ENCODE peak calls at places on chromosomes 13 and 19, in five cellular contexts. B is uterus, Z is psoas muscle, X is left ventricle myocardium inferior, F is A549. L is an unnamed sample. For H3K4me1, the result is how much of the 10 kb centered on the place peaks cover.

GRCh38 chr13:21610687-21611086 is 6.7 kb upstream of the MICU2 start:
- DNase-seq in X (no peak), F (no peak), B (no peak), Z (no peak), L (no peak)

GRCh38 chr19:16258440-16258903 is 60.8 kb downstream of the AP1M1 start:
- DNase-seq in Z (peak), F (no peak), B (peak), X (peak), L (peak)

GRCh38 chr13:62473944-62474237 is 1058.2 kb upstream of the PCDH20 start:
- DNase-seq in Z (no peak), F (no peak), X (no peak), B (no peak), L (no peak)

GRCh38 chr19:55161571-55162322 is 4.2 kb upstream of the TNNI3 start:
- DNase-seq in F (no peak), B (no peak), Z (peak), X (no peak), L (no peak)

GRCh38 chr13:27578121-27579030 is 42.0 kb downstream of the LNX2 start:
- DNase-seq in X (no peak), Z (no peak), F (peak), B (no peak), L (no peak)

GRCh38 chr19:9128171-9128570 is 1.4 kb upstream of the OR7G3 start:
- DNase-seq in Z (no peak), X (no peak), F (peak), B (no peak), L (no peak)

GRCh38 chr19:36573948-36574726 is 1.0 kb upstream of the ZNF529 start:
- DNase-seq in Z (no peak), B (no peak), X (no peak), F (no peak), L (no peak)

GRCh38 chr19:29404951-29405727 is 120.7 kb upstream of the VSTM2B start:
- DNase-seq in F (no peak), X (no peak), B (peak), Z (no peak), L (no peak)

GRCh38 chr19:10211071-10211470 is 16.3 kb upstream of the DNMT1 start:
- DNase-seq in X (no peak), F (no peak), Z (no peak), B (no peak), L (no peak)

GRCh38 chr13:36086117-36086516 is 45.1 kb downstream of the DCLK1 start:
- DNase-seq in B (no peak), Z (no peak), X (no peak), F (no peak), L (no peak)

GRCh38 chr19:35518313-35518712 is 4.9 kb upstream of the DMKN start:
- DNase-seq in B (no peak), X (no peak), Z (no peak), F (peak), L (no peak)

GRCh38 chr19:57210381-57210780 is 19.1 kb downstream of the ZNF264 start:
- DNase-seq in F (no peak), X (no peak), B (no peak), Z (no peak), L (no peak)

GRCh38 chr19:11995174-11995573 is 30.3 kb downstream of the ZNF763 start:
- DNase-seq in F (no peak), Z (no peak), B (no peak), X (no peak), L (no peak)

GRCh38 chr13:91072511-91072910 is 275.0 kb upstream of the MIR17HG start:
- DNase-seq in B (no peak), X (no peak), Z (no peak), F (no peak), L (no peak)

GRCh38 chr13:91079190-91079589 is 268.3 kb upstream of the MIR17HG start:
- DNase-seq in B (no peak), F (no peak), Z (no peak), X (no peak), L (no peak)

GRCh38 chr13:91078093-91078679 is 269.3 kb upstream of the MIR17HG start:
- DNase-seq in X (no peak), Z (no peak), B (no peak), F (peak), L (no peak)
- TF ChIP-seq CTCF in X (peak), Z (peak), B (no peak), F (peak), L (no peak)

GRCh38 chr19:2533686-2534085 is 57.8 kb downstream of the GADD45B start:
- DNase-seq in F (no peak), Z (no peak), B (no peak), X (no peak), L (no peak)
- H3K4me1 ChIP-seq in F (half or more), Z (under half), B (under half), X (under half), L (under half)

DNA sequence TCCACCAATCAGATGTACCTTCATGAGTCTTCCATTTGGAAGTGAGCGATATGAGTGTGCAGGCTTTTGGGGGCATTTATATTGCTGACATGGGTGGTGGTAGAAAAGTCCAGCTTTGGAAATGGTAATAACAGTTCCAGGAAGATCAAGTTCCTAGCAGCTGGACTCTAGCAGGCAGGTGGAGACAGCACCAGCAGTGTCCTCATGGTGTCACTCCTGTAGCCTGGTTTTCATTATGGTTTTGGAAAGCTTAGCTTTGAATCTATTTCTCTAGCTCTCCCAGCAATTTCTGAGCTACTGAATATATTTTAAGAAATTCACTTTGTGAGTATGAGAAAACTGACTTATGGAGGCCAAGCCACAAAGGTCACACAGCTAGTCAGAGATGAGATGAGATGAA is 523.2 kb upstream of the HTR2A start:
- DNase-seq in Z (no peak), F (no peak), X (no peak), B (no peak), L (no peak)
- TF ChIP-seq CTCF in Z (peak), F (no peak), X (peak), B (no peak), L (no peak)

GRCh38 chr13:97249797-97250495 is 27.8 kb downstream of the MBNL2 start:
- DNase-seq in Z (no peak), B (no peak), X (no peak), F (no peak), L (no peak)

GRCh38 chr13:97246596-97246995 is 24.5 kb downstream of the MBNL2 start:
- DNase-seq in B (no peak), X (no peak), F (no peak), Z (no peak), L (no peak)

GRCh38 chr13:97250560-97250959 is 28.4 kb downstream of the MBNL2 start:
- DNase-seq in B (no peak), F (no peak), X (no peak), Z (no peak), L (no peak)

GRCh38 chr13:97248243-97248642 is 26.1 kb downstream of the MBNL2 start:
- DNase-seq in B (no peak), F (no peak), Z (no peak), X (no peak), L (no peak)

GRCh38 chr13:97249093-97249787 is 27.1 kb downstream of the MBNL2 start:
- DNase-seq in B (no peak), X (no peak), Z (no peak), F (no peak), L (no peak)
- H3K4me1 ChIP-seq in B (under half), X (half or more), Z (half or more), F (half or more), L (half or more)

GRCh38 chr19:5542665-5543064 is 25.1 kb downstream of the TINCR start:
- DNase-seq in Z (no peak), F (no peak), X (no peak), B (no peak), L (no peak)
- TF ChIP-seq CTCF in Z (no peak), F (no peak), X (no peak), B (no peak), L (no peak)

GRCh38 chr19:324716-325115 is 19.9 kb downstream of the MIER2 start:
- DNase-seq in X (no peak), B (no peak), F (no peak), Z (no peak), L (no peak)
- H3K4me1 ChIP-seq in X (under half), B (under half), F (under half), Z (under half), L (under half)

DNA sequence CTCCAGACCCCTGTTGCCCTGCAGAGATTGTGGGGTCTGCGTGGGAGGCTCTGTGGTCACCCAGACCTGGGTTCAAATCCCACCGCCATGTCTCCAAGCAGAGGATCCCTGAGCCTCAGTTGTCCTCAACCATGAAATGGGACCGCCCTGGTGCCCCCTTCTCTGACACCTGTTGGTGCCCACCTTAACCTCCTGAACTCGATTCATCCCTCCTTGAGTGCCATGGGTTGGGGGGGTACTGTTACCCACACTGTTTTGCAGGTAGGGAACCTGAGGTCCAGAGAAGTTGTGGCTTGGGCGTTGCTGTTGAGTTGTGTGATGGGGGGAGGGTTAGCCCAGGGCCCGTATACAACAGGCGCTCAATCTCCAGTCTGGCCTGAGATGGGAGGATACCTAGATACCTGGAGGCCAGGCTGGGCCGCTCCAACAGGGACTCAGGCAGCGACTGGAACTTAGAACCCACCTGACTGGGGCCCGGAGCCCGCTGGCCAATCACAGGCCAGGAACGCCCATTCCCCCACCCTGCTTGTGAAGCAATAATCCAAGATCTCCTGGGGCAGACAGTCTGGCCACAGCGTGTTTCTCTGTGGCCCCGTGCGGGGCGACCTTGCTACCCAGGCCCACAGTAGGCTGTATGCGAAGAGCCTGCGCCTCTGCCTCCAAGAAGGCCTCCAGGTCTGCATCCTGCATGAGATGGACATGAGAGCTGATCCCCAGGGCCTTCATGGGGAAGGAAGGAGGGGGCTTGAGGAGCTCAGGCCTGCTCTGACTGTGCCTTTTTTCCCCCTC is 2.8 kb downstream of the ARID3A start:
- DNase-seq in F (peak), Z (no peak), X (no peak), B (no peak), L (no peak)
- TF ChIP-seq CTCF in F (no peak), Z (no peak), X (no peak), B (no peak), L (no peak)

DNA sequence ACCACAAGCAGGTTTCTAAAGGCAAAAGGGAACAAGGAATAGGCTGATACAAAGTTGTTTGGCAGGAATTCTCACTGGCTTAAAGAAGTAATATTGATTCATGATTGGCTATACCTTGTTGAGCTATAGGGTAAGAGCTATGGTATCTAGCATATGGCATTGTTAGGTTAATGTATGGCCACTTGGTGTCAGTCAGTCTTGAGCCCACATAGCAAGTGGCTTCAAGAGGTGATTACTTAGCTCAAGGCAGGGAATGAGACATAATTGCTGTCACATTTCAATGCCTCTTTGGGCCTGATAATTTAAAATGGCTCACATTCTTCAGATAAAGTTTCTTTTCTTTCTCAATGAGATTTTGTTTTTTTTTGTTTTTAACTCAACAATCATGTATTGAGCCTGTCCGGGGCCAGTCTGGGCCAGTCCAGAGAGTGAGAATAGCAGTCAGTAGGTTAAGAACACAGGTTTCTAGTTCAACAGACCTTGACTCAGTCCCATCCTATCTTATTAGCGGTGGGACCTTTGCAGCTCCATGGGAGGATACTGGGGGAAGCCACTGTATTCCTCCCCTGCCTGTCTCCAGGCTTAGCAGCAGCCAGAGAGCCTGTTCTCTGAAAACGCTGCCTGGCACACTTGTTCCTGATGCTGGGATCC is 45.8 kb upstream of the RCBTB2 start:
- DNase-seq in X (no peak), Z (no peak), B (no peak), F (no peak), L (no peak)
- H3K4me1 ChIP-seq in X (under half), Z (under half), B (under half), F (under half), L (under half)

GRCh38 chr19:19552811-19553210 is 14.7 kb downstream of the CILP2 start:
- DNase-seq in F (peak), Z (no peak), X (no peak), B (no peak), L (no peak)

GRCh38 chr19:19553670-19554069 is 15.6 kb downstream of the CILP2 start:
- DNase-seq in F (no peak), X (no peak), Z (no peak), B (no peak), L (no peak)

GRCh38 chr19:19550972-19551861 is 13.2 kb downstream of the CILP2 start:
- DNase-seq in X (no peak), B (no peak), Z (no peak), F (no peak), L (no peak)

GRCh38 chr19:19551862-19552192 is 13.8 kb downstream of the CILP2 start:
- DNase-seq in X (no peak), Z (no peak), B (no peak), F (no peak), L (no peak)

DNA sequence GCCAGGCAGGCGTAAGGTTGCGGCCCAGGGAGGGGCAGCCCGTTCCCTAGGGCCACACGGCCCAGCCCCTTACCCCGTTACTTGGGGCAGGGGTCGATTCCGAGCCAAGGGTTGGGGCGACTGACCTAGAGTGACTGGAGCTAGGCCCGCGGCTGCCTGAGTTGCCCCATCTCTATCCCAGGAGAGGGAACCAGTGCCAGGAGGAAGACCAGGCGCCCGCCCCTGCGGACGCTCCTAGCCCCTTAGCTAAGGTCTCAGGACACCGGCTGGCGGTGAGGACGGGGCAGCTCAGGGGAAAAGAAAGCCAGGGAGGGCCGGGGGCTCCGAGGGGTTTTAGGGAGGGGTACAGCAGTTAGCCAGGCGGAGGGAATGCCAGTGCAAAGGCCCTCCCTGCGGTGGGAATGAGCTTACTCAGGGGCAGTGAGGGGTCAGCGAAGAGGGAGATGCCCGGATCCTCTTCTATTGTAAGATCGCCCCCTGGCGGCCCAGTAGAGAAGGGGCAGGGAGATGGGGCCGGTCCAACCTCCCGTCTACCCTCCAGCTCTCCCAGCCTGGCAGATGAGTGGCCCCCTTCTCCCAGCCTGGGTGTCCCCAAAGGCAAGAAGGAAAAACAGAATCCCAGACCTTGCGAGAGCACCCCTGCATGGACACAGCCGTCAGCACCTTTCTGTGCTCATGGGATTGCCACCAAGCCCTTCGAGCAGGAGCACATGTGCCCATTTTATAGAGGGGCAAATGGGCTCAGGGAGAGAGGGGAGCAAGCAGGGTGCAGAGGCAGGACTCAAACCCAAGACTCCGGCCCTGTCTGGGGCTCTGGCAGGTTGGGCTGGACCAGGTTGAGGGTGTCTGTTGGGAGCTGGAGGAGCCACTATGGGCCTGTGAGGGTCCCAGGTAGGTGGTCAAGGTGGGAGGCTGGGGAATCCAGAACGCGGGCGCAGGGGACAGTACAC is 16.3 kb downstream of the CILP2 start:
- DNase-seq in X (peak), B (no peak), F (no peak), Z (no peak), L (no peak)
- TF ChIP-seq CTCF in X (peak), B (peak), F (peak), Z (peak), L (peak)

L was measured in gastrocnemius medialis.